ENCODE peak calls at places on chromosomes 7 and 10, in seven cellular contexts. D is kidney epithelial cell, E is cardiac muscle cell, I is A549, L is left colon, C is endothelial cell, O is NCI-H226. R is an unnamed sample.

GRCh38 chr7:92634125-92634710 is 44.0 kb upstream of the FAM133B start:
- DNase-seq in I (no peak), E (no peak), L (no peak), D (no peak), O (no peak), C (no peak), R (no peak)

GRCh38 chr10:103204353-103205255 is 11.5 kb upstream of the NT5C2 start:
- DNase-seq in O (no peak), E (no peak), D (no peak), C (no peak), L (no peak), I (no peak), R (no peak)

GRCh38 chr10:122541541-122542002 is 19.0 kb upstream of the DMBT1 start:
- DNase-seq in C (no peak), E (peak), D (no peak), O (no peak), L (no peak), I (no peak), R (no peak)

GRCh38 chr10:132653721-132654120 is 116.1 kb downstream of the INPP5A start:
- DNase-seq in C (no peak), O (no peak), I (no peak), E (no peak), L (no peak), D (no peak), R (no peak)

GRCh38 chr10:33150146-33150545 is 184.3 kb downstream of the NRP1 start:
- DNase-seq in O (no peak), E (peak), L (no peak), I (no peak), D (no peak), C (no peak), R (no peak)

GRCh38 chr7:74199551-74200355 is 10.1 kb upstream of the LAT2 start:
- DNase-seq in O (peak), I (no peak), E (no peak), C (no peak), D (no peak), L (no peak), R (no peak)

GRCh38 chr7:137992738-137993394 is 9.0 kb downstream of the CREB3L2 start:
- DNase-seq in D (no peak), C (no peak), L (no peak), E (peak), I (no peak), O (peak), R (peak)

GRCh38 chr7:133575726-133576125 is 322.8 kb downstream of the EXOC4 start:
- DNase-seq in I (no peak), L (no peak), E (no peak), C (no peak), O (no peak), D (no peak), R (no peak)

GRCh38 chr7:114784756-114785155 is 137.1 kb upstream of the MDFIC start:
- DNase-seq in E (no peak), O (no peak), C (no peak), I (no peak), L (no peak), D (no peak), R (no peak)

GRCh38 chr10:97683556-97684357 is 3.3 kb downstream of the AVPI1 start:
- DNase-seq in E (peak), D (no peak), C (no peak), L (peak), I (peak), O (peak), R (no peak)

GRCh38 chr10:74081192-74081803 is 69.3 kb downstream of the AP3M1 start:
- DNase-seq in D (no peak), I (peak), C (peak), O (peak), E (peak), L (peak), R (peak)

GRCh38 chr10:99368646-99369045 is 39.5 kb downstream of the CNNM1 start:
- DNase-seq in D (no peak), O (peak), C (no peak), E (no peak), I (no peak), L (no peak), R (no peak)

GRCh38 chr10:103645141-103646054 is 151.9 kb downstream of the NEURL1 start:
- DNase-seq in O (peak), E (peak), L (peak), C (no peak), D (no peak), I (no peak), R (peak)

GRCh38 chr10:112202561-112203241 is 19.1 kb upstream of the GPAM start:
- DNase-seq in E (no peak), D (peak), L (no peak), I (peak), O (no peak), C (no peak), R (no peak)

GRCh38 chr10:86900955-86901354 is 56.5 kb downstream of the MMRN2 start:
- DNase-seq in E (peak), O (no peak), L (peak), I (no peak), D (no peak), C (no peak), R (no peak)

GRCh38 chr7:82384779-82385178 is 58.8 kb downstream of the CACNA2D1 start:
- DNase-seq in L (no peak), D (no peak), C (no peak), I (no peak), E (no peak), O (no peak), R (no peak)

GRCh38 chr7:38542156-38542555 is 89.0 kb downstream of the AMPH start:
- DNase-seq in C (no peak), O (no peak), L (no peak), D (no peak), E (no peak), I (no peak), R (no peak)

GRCh38 chr7:22005151-22005550 is 59.5 kb upstream of the CDCA7L start:
- DNase-seq in O (no peak), C (no peak), I (no peak), E (no peak), L (no peak), D (no peak), R (no peak)

GRCh38 chr7:105015631-105015965 is 1.6 kb downstream of the KMT2E start:
- DNase-seq in L (peak), D (no peak), E (peak), O (no peak), C (no peak), I (no peak), R (peak)